ENCODE peak calls at places on chromosomes 16 and 17, in seven cellular contexts. S is naive thymus-derived CD8-positive, alpha-beta T cell; P is HTR-8/SVneo; A is cardiac muscle cell; Y is activated CD4-positive, alpha-beta T cell treated with anti-CD3 and anti-CD28 coated beads for 24 hours; L is HEK293T; K is activated CD4-positive, alpha-beta memory T cell treated with anti-CD3 and anti-CD28 coated beads, Interleukin-2, amount 10 ng/mL, durations not matched to agents 7 days and 5 days. D is an unnamed sample.

GRCh38 chr16:84292032-84292431 is 2.6 kb upstream of the WFDC1 start:
- DNase-seq in S (no peak), P (no peak), A (no peak), Y (no peak), L (no peak), K (no peak), D (no peak)

GRCh38 chr17:71959129-71959528 is 161.7 kb upstream of the SOX9 start:
- DNase-seq in S (no peak), P (peak; percentile 12), A (no peak), Y (no peak), L (peak; percentile 17), K (no peak), D (no peak)

GRCh38 chr17:64155751-64156544 is 26.0 kb upstream of the ERN1 start:
- DNase-seq in S (no peak), P (no peak), A (no peak), Y (no peak), L (no peak), K (no peak), D (no peak)

GRCh38 chr16:1992475-1993292 is 2.9 kb downstream of the SYNGR3 start:
- DNase-seq in S (no peak), P (no peak), A (no peak), Y (no peak), L (no peak), K (no peak), D (no peak)

GRCh38 chr16:31487720-31488629 is 5.1 kb downstream of the SLC5A2 start:
- DNase-seq in S (peak; percentile 74), P (peak; percentile 59), A (peak; percentile 70), Y (no peak), L (no peak), K (peak; percentile 66), D (no peak)

GRCh38 chr17:39134878-39135277 is 16.6 kb downstream of the PLXDC1 start:
- DNase-seq in S (no peak), P (no peak), A (no peak), Y (no peak), L (no peak), K (no peak), D (no peak)

GRCh38 chr17:4409659-4410058 is 24.1 kb upstream of the SPNS3 start:
- DNase-seq in S (no peak), P (no peak), A (no peak), Y (no peak), L (no peak), K (no peak), D (no peak)

GRCh38 chr17:17971431-17972125 is 622 bp downstream of the TOM1L2 start:
- DNase-seq in S (no peak), P (no peak), A (peak; percentile 45), Y (no peak), L (no peak), K (no peak), D (no peak)

GRCh38 chr17:7084058-7084457 is 4.0 kb upstream of the CLEC10A start:
- DNase-seq in S (no peak), P (no peak), A (no peak), Y (no peak), L (no peak), K (no peak), D (no peak)

GRCh38 chr17:19273731-19274130 is 36.6 kb downstream of the EPN2 start:
- DNase-seq in S (no peak), P (no peak), A (no peak), Y (no peak), L (no peak), K (no peak), D (peak; percentile 7)

GRCh38 chr16:56013962-56014552 is 138.9 kb upstream of the CES5A start:
- DNase-seq in S (no peak), P (no peak), A (peak; percentile 90), Y (peak; percentile 5), L (peak; percentile 45), K (peak; percentile 56), D (peak; percentile 11)

GRCh38 chr17:1197781-1198490 is 18.2 kb upstream of the ABR start:
- DNase-seq in S (peak; percentile 68), P (no peak), A (no peak), Y (no peak), L (no peak), K (peak; percentile 84), D (peak; percentile 71)

GRCh38 chr17:44384823-44385286 is 4.6 kb downstream of the ITGA2B start:
- DNase-seq in S (no peak), P (no peak), A (peak; percentile 23), Y (no peak), L (no peak), K (no peak), D (no peak)

GRCh38 chr17:78563189-78564145 is 13.7 kb downstream of the DNAH17 start:
- DNase-seq in S (no peak), P (no peak), A (no peak), Y (no peak), L (no peak), K (no peak), D (no peak)

GRCh38 chr16:52068447-52069074 is 478.4 kb downstream of the TOX3 start:
- DNase-seq in S (no peak), P (no peak), A (peak; percentile 51), Y (no peak), L (peak; percentile 14), K (no peak), D (no peak)

GRCh38 chr16:74605332-74605731 is 1.6 kb downstream of the GLG1 start:
- DNase-seq in S (no peak), P (no peak), A (no peak), Y (no peak), L (no peak), K (no peak), D (no peak)

GRCh38 chr17:70034158-70034557 is 40.9 kb upstream of the KCNJ16 start:
- DNase-seq in S (no peak), P (no peak), A (no peak), Y (no peak), L (no peak), K (no peak), D (peak; percentile 71)

GRCh38 chr17:76239538-76240274 is 587 bp downstream of the RNF157 start:
- DNase-seq in S (no peak), P (no peak), A (peak; percentile 17), Y (no peak), L (no peak), K (peak; percentile 23), D (no peak)

GRCh38 chr16:85461814-85462404 is 151.2 kb upstream of the GSE1 start:
- DNase-seq in S (no peak), P (no peak), A (peak; percentile 95), Y (no peak), L (peak; percentile 60), K (no peak), D (no peak)

GRCh38 chr16:38941-39892 is 14.2 kb downstream of the POLR3K start:
- DNase-seq in S (peak; percentile 50), P (no peak), A (no peak), Y (no peak), L (no peak), K (peak; percentile 80), D (no peak)

GRCh38 chr17:27457731-27458523 is 1.7 kb downstream of the KSR1 start:
- DNase-seq in S (no peak), P (no peak), A (peak; percentile 28), Y (no peak), L (peak; percentile 19), K (no peak), D (no peak)

GRCh38 chr17:7014261-7014994 is 2.0 kb downstream of the RNASEK start:
- DNase-seq in S (peak; percentile 96), P (peak; percentile 96), A (peak; percentile 98), Y (peak; percentile 95), L (peak; percentile 89), K (peak; percentile 99), D (peak; percentile 75)

GRCh38 chr17:2723997-2724782 is 12.6 kb upstream of the CLUH start:
- DNase-seq in S (no peak), P (no peak), A (no peak), Y (no peak), L (no peak), K (no peak), D (no peak)

GRCh38 chr17:46769531-46770438 is 48.7 kb downstream of the WNT3 start:
- DNase-seq in S (peak; percentile 17), P (no peak), A (no peak), Y (no peak), L (no peak), K (peak; percentile 15), D (no peak)

GRCh38 chr16:66036775-66037715 is 329.4 kb upstream of the CDH5 start:
- DNase-seq in S (no peak), P (no peak), A (no peak), Y (no peak), L (no peak), K (no peak), D (no peak)